ENCODE peak calls at places on chromosomes 6 and 20, in eight cellular contexts. K, L, Q, M, P, F, B and S are unnamed samples.

GRCh38 chr20:50266293-50267040 is 75.8 kb downstream of the CEBPB start:
- DNase-seq in B (no peak), L (no peak), F (no peak), M (no peak), K (no peak), Q (no peak), P (no peak), S (no peak)

GRCh38 chr6:168650686-168651085 is 209.7 kb downstream of the SMOC2 start:
- DNase-seq in P (no peak), B (no peak), M (no peak), F (no peak), Q (no peak), K (no peak), L (no peak), S (no peak)

GRCh38 chr6:168385858-168386735 is 54.9 kb upstream of the SMOC2 start:
- DNase-seq in L (no peak), K (peak; percentile 71), P (no peak), Q (peak; percentile 62), B (no peak), F (no peak), M (no peak), S (no peak)

GRCh38 chr20:60953311-60953710 is 298.8 kb upstream of the CDH4 start:
- DNase-seq in L (no peak), B (no peak), M (no peak), F (no peak), P (no peak), Q (no peak), K (no peak), S (no peak)

GRCh38 chr6:112253842-112254816 is at the start of gene LAMA4:
- DNase-seq in M (peak; percentile 3), L (no peak), Q (peak; percentile 33), P (no peak), K (peak; percentile 21), B (peak; percentile 79), F (no peak), S (peak; percentile 65)

GRCh38 chr20:44596010-44596409 is 13.6 kb downstream of the PKIG start:
- DNase-seq in L (no peak), M (no peak), B (no peak), F (no peak), Q (no peak), P (no peak), K (no peak), S (no peak)

GRCh38 chr6:111683749-111684267 is 78.1 kb upstream of the TRAF3IP2 start:
- DNase-seq in F (peak; percentile 82), L (no peak), Q (no peak), K (no peak), P (no peak), M (no peak), B (peak; percentile 97), S (no peak)

GRCh38 chr6:155201461-155202226 is 62.2 kb upstream of the CLDN20 start:
- DNase-seq in K (no peak), P (no peak), M (no peak), L (no peak), F (peak; percentile 72), Q (peak; percentile 45), B (peak; percentile 83), S (no peak)

GRCh38 chr6:40349092-40349491 is 238.1 kb downstream of the LRFN2 start:
- DNase-seq in F (no peak), Q (no peak), M (no peak), K (no peak), P (no peak), L (no peak), B (peak; percentile 7), S (peak; percentile 47)